ENCODE peak calls at places on chromosome 19, in eight cellular contexts. One of them, this sample, is unnamed.
A peak's percentile ranks its signal among the peaks of the same experiment; 100 is the strongest.

GRCh38 chr19:10718205-10719196 is 622 bp downstream of the DNM2 start:
- DNase-seq in mammary epithelial cell: peak; percentile 31
- DNase-seq in upper lobe of right lung: peak; percentile 82
- DNase-seq in thoracic aorta: no peak
- DNase-seq in lower leg skin: no peak
- DNase-seq in fibroblast of pulmonary artery: peak; percentile 31
- DNase-seq in fibroblast of lung: peak; percentile 21
- DNase-seq in heart right ventricle: peak; percentile 58
- DNase-seq in this sample: no peak

GRCh38 chr19:6088677-6089063 is 21.6 kb downstream of the RFX2 start:
- DNase-seq in mammary epithelial cell: no peak
- DNase-seq in upper lobe of right lung: no peak
- DNase-seq in thoracic aorta: no peak
- DNase-seq in lower leg skin: no peak
- DNase-seq in fibroblast of pulmonary artery: peak; percentile 60
- DNase-seq in fibroblast of lung: peak; percentile 65
- DNase-seq in heart right ventricle: no peak
- DNase-seq in this sample: no peak

GRCh38 chr19:16890461-16891184 is 1.8 kb downstream of the F2RL3 start:
- DNase-seq in mammary epithelial cell: no peak
- DNase-seq in upper lobe of right lung: no peak
- DNase-seq in thoracic aorta: no peak
- DNase-seq in lower leg skin: no peak
- DNase-seq in fibroblast of pulmonary artery: no peak
- DNase-seq in fibroblast of lung: no peak
- DNase-seq in heart right ventricle: no peak
- DNase-seq in this sample: no peak

GRCh38 chr19:38850976-38851621 is 1.3 kb upstream of the HNRNPL start:
- DNase-seq in mammary epithelial cell: no peak
- DNase-seq in upper lobe of right lung: peak; percentile 76
- DNase-seq in thoracic aorta: no peak
- DNase-seq in lower leg skin: no peak
- DNase-seq in fibroblast of pulmonary artery: no peak
- DNase-seq in fibroblast of lung: no peak
- DNase-seq in heart right ventricle: peak; percentile 39
- DNase-seq in this sample: no peak

GRCh38 chr19:12792048-12792852 is 964 bp downstream of the JUNB start:
- DNase-seq in mammary epithelial cell: peak; percentile 62
- DNase-seq in upper lobe of right lung: peak; percentile 89
- DNase-seq in thoracic aorta: no peak
- DNase-seq in lower leg skin: peak; percentile 61
- DNase-seq in fibroblast of pulmonary artery: peak; percentile 60
- DNase-seq in fibroblast of lung: peak; percentile 67
- DNase-seq in heart right ventricle: peak; percentile 76
- DNase-seq in this sample: no peak

GRCh38 chr19:54523403-54523802 is 20.8 kb downstream of the LAIR2 start:
- DNase-seq in mammary epithelial cell: peak; percentile 44
- DNase-seq in upper lobe of right lung: no peak
- DNase-seq in thoracic aorta: no peak
- DNase-seq in lower leg skin: no peak
- DNase-seq in fibroblast of pulmonary artery: peak; percentile 11
- DNase-seq in fibroblast of lung: no peak
- DNase-seq in heart right ventricle: no peak
- DNase-seq in this sample: no peak

GRCh38 chr19:5125797-5126497 is 157.0 kb downstream of the KDM4B start:
- DNase-seq in mammary epithelial cell: no peak
- DNase-seq in upper lobe of right lung: no peak
- DNase-seq in thoracic aorta: no peak
- DNase-seq in lower leg skin: no peak
- DNase-seq in fibroblast of pulmonary artery: peak; percentile 36
- DNase-seq in fibroblast of lung: no peak
- DNase-seq in heart right ventricle: no peak
- DNase-seq in this sample: no peak

GRCh38 chr19:10842788-10843187 is 5.4 kb upstream of the C19orf38 start:
- DNase-seq in mammary epithelial cell: no peak
- DNase-seq in upper lobe of right lung: no peak
- DNase-seq in thoracic aorta: no peak
- DNase-seq in lower leg skin: no peak
- DNase-seq in fibroblast of pulmonary artery: no peak
- DNase-seq in fibroblast of lung: no peak
- DNase-seq in heart right ventricle: no peak
- DNase-seq in this sample: no peak

GRCh38 chr19:17078920-17079709 is 3.5 kb downstream of the MYO9B start:
- DNase-seq in mammary epithelial cell: peak; percentile 17
- DNase-seq in upper lobe of right lung: no peak
- DNase-seq in thoracic aorta: no peak
- DNase-seq in lower leg skin: no peak
- DNase-seq in fibroblast of pulmonary artery: peak; percentile 24
- DNase-seq in fibroblast of lung: no peak
- DNase-seq in heart right ventricle: no peak
- DNase-seq in this sample: no peak

GRCh38 chr19:35205733-35206323 is 22.7 kb downstream of the FAM187B start:
- DNase-seq in mammary epithelial cell: no peak
- DNase-seq in upper lobe of right lung: no peak
- DNase-seq in thoracic aorta: no peak
- DNase-seq in lower leg skin: no peak
- DNase-seq in fibroblast of pulmonary artery: no peak
- DNase-seq in fibroblast of lung: no peak
- DNase-seq in heart right ventricle: no peak
- DNase-seq in this sample: no peak

GRCh38 chr19:31625056-31625455 is 275.8 kb upstream of the TSHZ3 start:
- DNase-seq in mammary epithelial cell: no peak
- DNase-seq in upper lobe of right lung: no peak
- DNase-seq in thoracic aorta: no peak
- DNase-seq in lower leg skin: no peak
- DNase-seq in fibroblast of pulmonary artery: no peak
- DNase-seq in fibroblast of lung: no peak
- DNase-seq in heart right ventricle: no peak
- DNase-seq in this sample: no peak

GRCh38 chr19:33797821-33798633 is 1.4 kb downstream of the KCTD15 start:
- DNase-seq in mammary epithelial cell: peak; percentile 19
- DNase-seq in upper lobe of right lung: no peak
- DNase-seq in thoracic aorta: no peak
- DNase-seq in lower leg skin: no peak
- DNase-seq in fibroblast of pulmonary artery: peak; percentile 52
- DNase-seq in fibroblast of lung: peak; percentile 48
- DNase-seq in heart right ventricle: peak; percentile 76
- DNase-seq in this sample: no peak

GRCh38 chr19:11046608-11047354 is 42.5 kb upstream of the LDLR start:
- DNase-seq in mammary epithelial cell: no peak
- DNase-seq in upper lobe of right lung: no peak
- DNase-seq in thoracic aorta: no peak
- DNase-seq in lower leg skin: no peak
- DNase-seq in fibroblast of pulmonary artery: no peak
- DNase-seq in fibroblast of lung: no peak
- DNase-seq in heart right ventricle: no peak
- DNase-seq in this sample: no peak

GRCh38 chr19:23436318-23436717 is 41.0 kb upstream of the ZNF91 start:
- DNase-seq in mammary epithelial cell: no peak
- DNase-seq in upper lobe of right lung: no peak
- DNase-seq in thoracic aorta: no peak
- DNase-seq in lower leg skin: no peak
- DNase-seq in fibroblast of pulmonary artery: no peak
- DNase-seq in fibroblast of lung: no peak
- DNase-seq in heart right ventricle: no peak
- DNase-seq in this sample: no peak

GRCh38 chr19:1168877-1169791 is 4.9 kb downstream of the SBNO2 start:
- DNase-seq in mammary epithelial cell: peak; percentile 92
- DNase-seq in upper lobe of right lung: peak; percentile 69
- DNase-seq in thoracic aorta: no peak
- DNase-seq in lower leg skin: no peak
- DNase-seq in fibroblast of pulmonary artery: peak; percentile 46
- DNase-seq in fibroblast of lung: peak; percentile 86
- DNase-seq in heart right ventricle: no peak
- DNase-seq in this sample: no peak

GRCh38 chr19:39212377-39212742 is 8.3 kb upstream of the SYCN start:
- DNase-seq in mammary epithelial cell: no peak
- DNase-seq in upper lobe of right lung: peak; percentile 72
- DNase-seq in thoracic aorta: no peak
- DNase-seq in lower leg skin: no peak
- DNase-seq in fibroblast of pulmonary artery: peak; percentile 21
- DNase-seq in fibroblast of lung: peak; percentile 11
- DNase-seq in heart right ventricle: no peak
- DNase-seq in this sample: no peak

GRCh38 chr19:49687566-49688316 is 1.7 kb upstream of the ADM5 start:
- DNase-seq in mammary epithelial cell: no peak
- DNase-seq in upper lobe of right lung: no peak
- DNase-seq in thoracic aorta: no peak
- DNase-seq in lower leg skin: no peak
- DNase-seq in fibroblast of pulmonary artery: peak; percentile 60
- DNase-seq in fibroblast of lung: no peak
- DNase-seq in heart right ventricle: no peak
- DNase-seq in this sample: no peak

GRCh38 chr19:34851277-34851804 is 75.4 kb upstream of the ZNF30 start:
- DNase-seq in mammary epithelial cell: peak; percentile 4
- DNase-seq in upper lobe of right lung: peak; percentile 31
- DNase-seq in thoracic aorta: no peak
- DNase-seq in lower leg skin: no peak
- DNase-seq in fibroblast of pulmonary artery: no peak
- DNase-seq in fibroblast of lung: no peak
- DNase-seq in heart right ventricle: no peak
- DNase-seq in this sample: no peak

DNA sequence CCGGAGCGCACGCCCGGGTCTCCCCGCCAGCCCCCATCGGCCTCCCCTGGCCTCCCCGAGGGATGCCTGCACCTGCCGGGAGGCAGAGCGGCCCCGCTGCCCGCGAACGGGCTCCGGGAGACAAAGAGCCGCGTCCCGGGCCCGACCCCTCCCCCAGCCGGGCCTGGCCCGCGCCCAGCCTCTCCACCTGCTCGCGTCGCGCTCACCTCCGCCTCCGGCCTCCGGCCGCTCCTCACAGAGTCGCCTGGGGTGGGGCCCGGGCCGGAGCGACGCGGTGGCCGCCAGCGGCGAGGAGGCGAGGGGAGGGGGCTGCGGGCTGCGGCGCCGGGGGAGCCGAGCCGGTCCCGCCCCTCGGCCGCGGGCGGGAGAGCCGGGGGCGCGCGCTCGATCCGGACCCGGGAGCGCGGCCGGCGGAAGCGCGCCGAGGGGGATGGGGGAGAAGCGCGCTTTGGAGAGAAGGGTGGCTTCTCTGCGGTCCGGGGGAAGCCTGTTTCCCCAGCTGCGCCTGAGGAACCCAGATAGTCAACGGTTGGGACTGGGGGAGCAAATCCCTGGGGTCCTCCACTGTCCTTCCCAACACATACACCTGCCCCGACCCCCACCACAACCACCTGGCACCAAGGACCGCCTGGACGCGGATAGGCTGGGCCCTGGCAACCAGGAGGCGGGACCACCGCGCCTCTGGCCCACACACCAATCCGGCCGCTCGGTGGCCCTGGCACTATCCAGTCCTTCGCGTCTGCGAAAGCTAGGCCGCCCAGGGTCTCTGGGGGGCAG is at the start of gene PRR36:
- DNase-seq in mammary epithelial cell: no peak
- DNase-seq in upper lobe of right lung: peak; percentile 89
- DNase-seq in thoracic aorta: no peak
- DNase-seq in lower leg skin: no peak
- DNase-seq in fibroblast of pulmonary artery: no peak
- DNase-seq in fibroblast of lung: no peak
- DNase-seq in heart right ventricle: no peak
- DNase-seq in this sample: no peak
- H3K4me3 ChIP-seq in mammary epithelial cell: no peak within 1 kb of the TSS
- H3K4me3 ChIP-seq in upper lobe of right lung: peak within 1 kb of the TSS; percentile 42
- H3K4me3 ChIP-seq in thoracic aorta: peak within 1 kb of the TSS; percentile 46
- H3K4me3 ChIP-seq in lower leg skin: no peak within 1 kb of the TSS
- H3K4me3 ChIP-seq in fibroblast of pulmonary artery: no peak within 1 kb of the TSS
- H3K4me3 ChIP-seq in fibroblast of lung: no peak within 1 kb of the TSS
- H3K4me3 ChIP-seq in heart right ventricle: peak within 1 kb of the TSS; percentile 49
- H3K4me3 ChIP-seq in this sample: peak within 1 kb of the TSS; percentile 62

GRCh38 chr19:14406645-14407331 is 12.4 kb downstream of the DDX39A start:
- DNase-seq in mammary epithelial cell: no peak
- DNase-seq in upper lobe of right lung: no peak
- DNase-seq in thoracic aorta: no peak
- DNase-seq in lower leg skin: no peak
- DNase-seq in fibroblast of pulmonary artery: no peak
- DNase-seq in fibroblast of lung: no peak
- DNase-seq in heart right ventricle: no peak
- DNase-seq in this sample: no peak

GRCh38 chr19:14404322-14404721 is 14.8 kb downstream of the DDX39A start:
- DNase-seq in mammary epithelial cell: no peak
- DNase-seq in upper lobe of right lung: no peak
- DNase-seq in thoracic aorta: no peak
- DNase-seq in lower leg skin: no peak
- DNase-seq in fibroblast of pulmonary artery: no peak
- DNase-seq in fibroblast of lung: no peak
- DNase-seq in heart right ventricle: no peak
- DNase-seq in this sample: no peak

GRCh38 chr19:14405758-14406644 is 13.1 kb downstream of the DDX39A start:
- DNase-seq in mammary epithelial cell: peak; percentile 63
- DNase-seq in upper lobe of right lung: peak; percentile 94
- DNase-seq in thoracic aorta: no peak
- DNase-seq in lower leg skin: peak; percentile 54
- DNase-seq in fibroblast of pulmonary artery: peak; percentile 89
- DNase-seq in fibroblast of lung: peak; percentile 86
- DNase-seq in heart right ventricle: peak; percentile 89
- DNase-seq in this sample: no peak

GRCh38 chr19:14407889-14408640 is 11.1 kb downstream of the DDX39A start:
- DNase-seq in mammary epithelial cell: no peak
- DNase-seq in upper lobe of right lung: no peak
- DNase-seq in thoracic aorta: no peak
- DNase-seq in lower leg skin: no peak
- DNase-seq in fibroblast of pulmonary artery: no peak
- DNase-seq in fibroblast of lung: no peak
- DNase-seq in heart right ventricle: no peak
- DNase-seq in this sample: no peak

DNA sequence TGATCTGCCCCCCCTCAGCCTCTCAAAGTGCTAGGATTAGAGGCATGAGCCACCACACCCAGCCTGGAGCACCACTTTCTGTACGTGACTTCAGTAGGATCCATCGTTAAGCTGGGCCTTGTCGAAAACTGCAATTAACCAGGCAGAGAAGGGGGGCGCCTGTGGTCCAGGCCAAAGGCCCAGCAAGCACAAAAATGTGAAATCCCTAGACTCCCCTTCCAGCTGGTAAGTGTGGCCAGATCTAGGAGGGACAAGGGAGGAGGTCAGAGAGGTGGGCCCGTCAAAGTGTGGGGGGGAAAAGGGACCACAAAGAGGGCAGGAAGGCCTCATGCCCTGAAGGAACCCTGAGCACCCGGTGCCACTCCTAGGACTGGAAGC is 13.8 kb downstream of the DDX39A start:
- DNase-seq in mammary epithelial cell: no peak
- DNase-seq in upper lobe of right lung: no peak
- DNase-seq in thoracic aorta: no peak
- DNase-seq in lower leg skin: no peak
- DNase-seq in fibroblast of pulmonary artery: no peak
- DNase-seq in fibroblast of lung: no peak
- DNase-seq in heart right ventricle: no peak
- DNase-seq in this sample: no peak
- TF ChIP-seq CTCF in mammary epithelial cell: no peak
- TF ChIP-seq CTCF in upper lobe of right lung: no peak
- TF ChIP-seq CTCF in thoracic aorta: no peak
- TF ChIP-seq CTCF in lower leg skin: no peak
- TF ChIP-seq CTCF in fibroblast of pulmonary artery: no peak
- TF ChIP-seq CTCF in fibroblast of lung: no peak
- TF ChIP-seq CTCF in heart right ventricle: no peak
- TF ChIP-seq CTCF in this sample: no peak

GRCh38 chr19:18785179-18786124 is 5.7 kb downstream of the COMP start:
- DNase-seq in mammary epithelial cell: no peak
- DNase-seq in upper lobe of right lung: peak; percentile 90
- DNase-seq in thoracic aorta: no peak
- DNase-seq in lower leg skin: peak; percentile 60
- DNase-seq in fibroblast of pulmonary artery: peak; percentile 57
- DNase-seq in fibroblast of lung: peak; percentile 65
- DNase-seq in heart right ventricle: peak; percentile 83
- DNase-seq in this sample: no peak
- H3K4me3 ChIP-seq in mammary epithelial cell: no peak overlapping the region
- H3K4me3 ChIP-seq in upper lobe of right lung: no peak overlapping the region
- H3K4me3 ChIP-seq in thoracic aorta: peak overlapping the region; percentile 37
- H3K4me3 ChIP-seq in lower leg skin: no peak overlapping the region
- H3K4me3 ChIP-seq in fibroblast of pulmonary artery: no peak overlapping the region
- H3K4me3 ChIP-seq in fibroblast of lung: no peak overlapping the region
- H3K4me3 ChIP-seq in heart right ventricle: no peak overlapping the region
- H3K4me3 ChIP-seq in this sample: no peak overlapping the region

GRCh38 chr19:45161715-45162463 is 1.1 kb upstream of the NKPD1 start:
- DNase-seq in mammary epithelial cell: no peak
- DNase-seq in upper lobe of right lung: no peak
- DNase-seq in thoracic aorta: no peak
- DNase-seq in lower leg skin: no peak
- DNase-seq in fibroblast of pulmonary artery: peak; percentile 47
- DNase-seq in fibroblast of lung: peak; percentile 31
- DNase-seq in heart right ventricle: no peak
- DNase-seq in this sample: no peak
- TF ChIP-seq CTCF in mammary epithelial cell: peak; percentile 52
- TF ChIP-seq CTCF in upper lobe of right lung: peak; percentile 35
- TF ChIP-seq CTCF in thoracic aorta: no peak
- TF ChIP-seq CTCF in lower leg skin: no peak
- TF ChIP-seq CTCF in fibroblast of pulmonary artery: peak; percentile 71
- TF ChIP-seq CTCF in fibroblast of lung: peak; percentile 67
- TF ChIP-seq CTCF in heart right ventricle: peak; percentile 44
- TF ChIP-seq CTCF in this sample: peak; percentile 71

This sample was measured in epithelial cell of proximal tubule.